ENCODE peak calls at places on chromosomes 12 and 14, in six cellular contexts. X is IMR-90, M is mesendoderm, Q is neuronal stem cell, H is mesenchymal stem cell, V is H1. G is an unnamed sample.

GRCh38 chr12:45612044-45612794 is 117.3 kb upstream of the ARID2 start:
- DNase-seq in X (peak; percentile 67), Q (no peak), H (peak; percentile 62), M (no peak), V (no peak), G (no peak)

GRCh38 chr12:102808412-102808811 is 108.6 kb downstream of the PAH start:
- DNase-seq in M (no peak), Q (no peak), X (no peak), H (no peak), V (no peak), G (no peak)

GRCh38 chr12:89166525-89166934 is 185.8 kb downstream of the DUSP6 start:
- DNase-seq in M (peak; percentile 25), Q (no peak), X (peak; percentile 60), H (no peak), V (no peak), G (no peak)

GRCh38 chr12:85920324-85920947 is 46.3 kb downstream of the NTS start:
- DNase-seq in M (peak; percentile 55), H (peak; percentile 26), Q (peak; percentile 6), V (no peak), X (peak; percentile 6), G (no peak)

GRCh38 chr12:53564941-53565340 is 57.7 kb upstream of the NPFF start:
- DNase-seq in X (no peak), M (no peak), Q (no peak), V (no peak), H (peak; percentile 14), G (no peak)

GRCh38 chr14:38948171-38948570 is 154.9 kb downstream of the SEC23A start:
- DNase-seq in V (no peak), M (no peak), H (no peak), X (no peak), Q (no peak), G (no peak)

GRCh38 chr12:57899010-57899662 is 42.2 kb upstream of the ATP23 start:
- DNase-seq in M (no peak), H (peak; percentile 72), X (peak; percentile 81), Q (no peak), V (no peak), G (no peak)

GRCh38 chr12:2804390-2805145 is 7.9 kb upstream of the ITFG2 start:
- DNase-seq in V (no peak), H (peak; percentile 85), M (no peak), Q (no peak), X (peak; percentile 82), G (no peak)

GRCh38 chr12:80205960-80206359 is 106.6 kb downstream of the OTOGL start:
- DNase-seq in X (no peak), M (no peak), H (no peak), Q (no peak), V (no peak), G (no peak)

GRCh38 chr12:92224685-92225331 is 79.2 kb upstream of the BTG1 start:
- DNase-seq in X (peak; percentile 71), M (peak; percentile 31), Q (no peak), H (peak; percentile 81), V (peak; percentile 46), G (no peak)

GRCh38 chr12:12294215-12295005 is 27.6 kb upstream of the LRP6 start:
- DNase-seq in M (peak; percentile 90), V (no peak), H (no peak), X (no peak), Q (no peak), G (peak; percentile 60)

GRCh38 chr14:91219505-91220389 is 24.8 kb downstream of the GPR68 start:
- DNase-seq in V (no peak), X (no peak), H (no peak), M (no peak), Q (no peak), G (no peak)

GRCh38 chr12:111436811-111437210 is 31.1 kb downstream of the SH2B3 start:
- DNase-seq in X (no peak), M (no peak), H (no peak), Q (no peak), V (no peak), G (no peak)

GRCh38 chr14:91313852-91314251 is 69.3 kb upstream of the GPR68 start:
- DNase-seq in H (no peak), Q (no peak), V (no peak), X (no peak), M (no peak), G (no peak)

GRCh38 chr14:32381869-32382268 is 52.8 kb downstream of the AKAP6 start:
- DNase-seq in H (no peak), X (no peak), M (peak; percentile 37), Q (no peak), V (no peak), G (no peak)

GRCh38 chr12:43835656-43836454 is at the start of gene TMEM117:
- DNase-seq in H (peak; percentile 68), V (peak; percentile 80), Q (peak; percentile 39), X (peak; percentile 43), M (peak; percentile 74), G (peak; percentile 69)

GRCh38 chr12:65259501-65259900 is 19.0 kb upstream of the MSRB3 start:
- DNase-seq in X (no peak), H (no peak), V (no peak), Q (no peak), M (no peak), G (no peak)

GRCh38 chr12:95443458-95443857 is 30.5 kb upstream of the METAP2 start:
- DNase-seq in V (no peak), H (no peak), M (peak; percentile 95), X (no peak), Q (peak; percentile 44), G (no peak)

GRCh38 chr14:21039585-21040369 is 2.4 kb upstream of the RNASE7 start:
- DNase-seq in V (peak; percentile 53), Q (peak; percentile 44), M (peak; percentile 86), H (peak; percentile 76), X (peak; percentile 67), G (peak; percentile 61)

GRCh38 chr14:59407246-59407615 is 57.9 kb downstream of the GPR135 start:
- DNase-seq in Q (no peak), V (no peak), M (no peak), X (peak; percentile 97), H (peak; percentile 91), G (no peak)

GRCh38 chr12:118238888-118239287 is 103.0 kb downstream of the PEBP1 start:
- DNase-seq in M (no peak), Q (no peak), H (no peak), V (no peak), X (no peak), G (no peak)

GRCh38 chr14:101466456-101467180 is 94.7 kb upstream of the DIO3 start:
- DNase-seq in H (no peak), X (no peak), Q (no peak), V (peak; percentile 29), M (no peak), G (peak; percentile 10)

GRCh38 chr12:6927379-6927991 is at the start of gene ATN1:
- DNase-seq in V (peak; percentile 83), X (peak; percentile 78), Q (peak; percentile 63), M (peak; percentile 93), H (peak; percentile 83), G (peak; percentile 88)

GRCh38 chr12:130649646-130650045 is 66.5 kb downstream of the RIMBP2 start:
- DNase-seq in V (no peak), X (no peak), Q (no peak), M (no peak), H (no peak), G (no peak)

GRCh38 chr12:130147875-130148596 is 14.2 kb upstream of the FZD10 start:
- DNase-seq in X (no peak), H (no peak), V (no peak), M (no peak), Q (no peak), G (no peak)

GRCh38 chr12:11535127-11535526 is 114.3 kb upstream of the ETV6 start:
- DNase-seq in H (no peak), M (no peak), Q (no peak), X (no peak), V (no peak), G (no peak)

GRCh38 chr14:100733152-100733850 is 6.6 kb downstream of the DLK1 start:
- DNase-seq in M (no peak), Q (no peak), H (no peak), X (no peak), V (no peak), G (no peak)

GRCh38 chr12:49355913-49356312 is 9.2 kb downstream of the DNAJC22 start:
- DNase-seq in M (no peak), V (no peak), Q (no peak), X (no peak), H (no peak), G (no peak)

GRCh38 chr12:20885116-20885515 is 74.6 kb downstream of the SLCO1B3 start:
- DNase-seq in Q (no peak), V (no peak), H (no peak), M (no peak), X (no peak), G (no peak)

GRCh38 chr12:13727707-13728147 is 253.7 kb downstream of the GRIN2B start:
- DNase-seq in H (no peak), V (no peak), X (no peak), Q (no peak), M (peak; percentile 17), G (no peak)

GRCh38 chr14:57245941-57246340 is 22.8 kb downstream of the EXOC5 start:
- DNase-seq in Q (no peak), V (no peak), H (no peak), X (no peak), M (peak; percentile 19), G (no peak)

GRCh38 chr12:119714614-119715267 is 46.8 kb downstream of the PRKAB1 start:
- DNase-seq in H (no peak), M (no peak), X (no peak), Q (no peak), V (no peak), G (no peak)
- H3K27ac ChIP-seq in H (no peak overlapping the region), M (no peak overlapping the region), X (no peak overlapping the region), Q (no peak overlapping the region), V (no peak overlapping the region), G (no peak overlapping the region)

GRCh38 chr12:76106631-76107030 is 22.1 kb upstream of the NAP1L1 start:
- DNase-seq in H (no peak), Q (no peak), V (no peak), X (no peak), M (no peak), G (no peak)
- H3K18ac ChIP-seq in H (no peak overlapping the region), Q (no peak overlapping the region), V (no peak overlapping the region), X (no peak overlapping the region), M (no peak overlapping the region), G (no peak overlapping the region)

DNA sequence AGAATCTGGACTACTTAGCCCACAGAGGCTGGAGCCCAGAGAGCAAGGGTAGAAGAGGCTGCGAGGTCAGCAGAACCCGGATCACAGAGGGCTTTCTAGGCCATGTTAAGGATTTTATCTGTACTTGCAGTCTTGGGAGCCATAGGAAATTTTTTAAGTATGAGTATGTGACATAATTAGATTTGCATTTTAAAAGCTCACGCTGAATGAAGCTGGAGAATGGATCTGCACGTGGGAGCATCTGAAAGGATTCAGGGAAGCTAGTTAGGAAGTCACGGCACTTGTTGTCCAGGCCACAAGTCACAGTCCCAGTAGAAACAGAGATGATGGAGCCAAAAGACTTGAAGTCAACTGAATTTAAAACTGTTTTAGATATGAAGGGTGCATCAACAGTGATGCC is 14.1 kb downstream of the CORO1C start:
- DNase-seq in Q (no peak), M (no peak), H (no peak), V (no peak), X (no peak), G (no peak)
- H3K27ac ChIP-seq in Q (no peak overlapping the region), M (no peak overlapping the region), H (no peak overlapping the region), V (no peak overlapping the region), X (no peak overlapping the region), G (no peak overlapping the region)

DNA sequence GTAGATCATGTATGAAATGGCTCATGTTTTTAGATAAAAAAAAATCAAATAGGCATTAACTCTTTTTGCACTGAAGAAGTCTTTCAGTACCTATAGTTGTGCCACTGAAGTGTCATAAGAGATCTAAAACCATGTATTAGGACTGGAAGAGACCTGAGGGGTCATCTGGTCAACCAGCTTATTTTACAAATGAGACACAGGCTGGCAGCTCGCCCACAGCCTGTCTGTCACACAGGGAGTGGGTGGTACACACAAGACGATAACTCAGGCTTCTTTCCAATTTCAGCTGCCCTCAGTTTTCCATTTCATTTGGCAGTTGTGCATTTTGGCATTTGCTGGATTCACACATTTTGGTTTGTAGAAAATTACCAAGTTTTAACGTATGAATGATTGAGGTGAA is 34.7 kb downstream of the C12orf75 start:
- DNase-seq in V (peak; percentile 16), Q (no peak), X (no peak), H (no peak), M (no peak), G (peak; percentile 16)
- H3K18ac ChIP-seq in V (no peak overlapping the region), Q (no peak overlapping the region), X (no peak overlapping the region), H (no peak overlapping the region), M (no peak overlapping the region), G (no peak overlapping the region)